ENCODE peak calls at places on chromosomes 2 and 18, in seven cellular contexts. X is GM12878, U is A549, O is AG04450, Y is sigmoid colon, R is dorsolateral prefrontal cortex, G is stomach. J is an unnamed sample.

GRCh38 chr18:77439888-77440287 is 190.2 kb downstream of the GALR1 start:
- DNase-seq in X (no peak), G (no peak), U (no peak), Y (no peak), O (no peak), R (no peak), J (no peak)

GRCh38 chr2:175742367-175742766 is 259.7 kb downstream of the LNPK start:
- DNase-seq in U (no peak), Y (no peak), G (no peak), O (no peak), X (no peak), R (no peak), J (no peak)

GRCh38 chr2:69026026-69026425 is 13.0 kb downstream of the ANTXR1 start:
- DNase-seq in O (no peak), X (peak), R (no peak), U (no peak), Y (no peak), G (peak), J (peak)

GRCh38 chr2:209845666-209846065 is 74.0 kb downstream of the UNC80 start:
- DNase-seq in R (no peak), X (no peak), Y (no peak), U (no peak), O (no peak), G (no peak), J (no peak)

GRCh38 chr2:10465915-10466314 is 17.8 kb upstream of the ODC1 start:
- DNase-seq in U (no peak), X (no peak), G (no peak), R (no peak), Y (peak), O (no peak), J (no peak)

GRCh38 chr2:207901847-207902246 is 123.5 kb downstream of the PLEKHM3 start:
- DNase-seq in Y (no peak), G (no peak), R (peak), X (no peak), O (no peak), U (no peak), J (no peak)

GRCh38 chr2:217711236-217711635 is 291.6 kb downstream of the TNS1 start:
- DNase-seq in Y (no peak), G (no peak), X (no peak), U (no peak), O (peak), R (no peak), J (no peak)

GRCh38 chr18:34055227-34055626 is 169.5 kb downstream of the NOL4 start:
- DNase-seq in U (no peak), R (no peak), Y (no peak), X (no peak), G (no peak), O (no peak), J (no peak)

GRCh38 chr2:110716959-110717645 is 15.3 kb upstream of the ACOXL start:
- DNase-seq in G (no peak), Y (no peak), U (no peak), O (no peak), R (no peak), X (no peak), J (no peak)

GRCh38 chr2:46416739-46417403 is 62.5 kb upstream of the TMEM247 start:
- DNase-seq in Y (no peak), O (no peak), R (no peak), X (no peak), G (no peak), U (no peak), J (no peak)

GRCh38 chr2:159661286-159661685 is 44.9 kb upstream of the BAZ2B start:
- DNase-seq in X (no peak), Y (no peak), R (no peak), G (no peak), U (no peak), O (no peak), J (no peak)

GRCh38 chr2:85151026-85151425 is 17.8 kb downstream of the TCF7L1 start:
- DNase-seq in X (no peak), R (no peak), O (no peak), Y (no peak), U (no peak), G (no peak), J (no peak)

GRCh38 chr2:60560734-60561649 is 7.5 kb upstream of the BCL11A start:
- DNase-seq in U (no peak), R (no peak), Y (no peak), G (no peak), X (no peak), O (no peak), J (no peak)

GRCh38 chr18:24786027-24786426 is 325.6 kb downstream of the HRH4 start:
- DNase-seq in G (no peak), O (no peak), R (no peak), U (no peak), X (no peak), Y (no peak), J (no peak)

GRCh38 chr18:3604626-3605408 is 154.8 kb downstream of the TGIF1 start:
- DNase-seq in X (peak), R (no peak), Y (peak), U (no peak), O (peak), G (no peak), J (no peak)

GRCh38 chr18:63138469-63139340 is 180.9 kb downstream of the BCL2 start:
- DNase-seq in R (no peak), Y (no peak), U (no peak), G (no peak), O (no peak), X (peak), J (no peak)

GRCh38 chr2:110853516-110853915 is 121.1 kb downstream of the ACOXL start:
- DNase-seq in X (no peak), O (no peak), U (peak), R (no peak), G (peak), Y (no peak), J (no peak)

GRCh38 chr2:64604929-64605550 is 48.7 kb downstream of the SERTAD2 start:
- DNase-seq in X (no peak), O (no peak), Y (no peak), G (peak), R (no peak), U (no peak), J (peak)

GRCh38 chr2:236577481-236578410 is 8.1 kb downstream of the ACKR3 start:
- DNase-seq in G (no peak), R (no peak), U (no peak), O (no peak), X (no peak), Y (peak), J (peak)

GRCh38 chr2:121650554-121650930 is 1.3 kb upstream of the CLASP1 start:
- DNase-seq in Y (no peak), O (no peak), U (no peak), G (no peak), R (no peak), X (no peak), J (no peak)

GRCh38 chr2:5433855-5434254 is 258.3 kb upstream of the SOX11 start:
- DNase-seq in G (no peak), U (no peak), X (no peak), Y (no peak), O (no peak), R (no peak), J (no peak)

GRCh38 chr2:71331581-71332412 is at the start of gene ZNF638:
- DNase-seq in R (peak), G (peak), X (peak), Y (peak), U (peak), O (peak), J (peak)

GRCh38 chr18:57859314-57859713 is 56.2 kb upstream of the ATP8B1 start:
- DNase-seq in G (no peak), U (peak), R (no peak), O (no peak), Y (no peak), X (no peak), J (no peak)

GRCh38 chr2:103773884-103774283 is 1012.1 kb downstream of the TMEM182 start:
- DNase-seq in U (no peak), Y (no peak), G (no peak), X (no peak), R (no peak), O (no peak), J (no peak)

GRCh38 chr18:79600141-79600540 is 79.5 kb upstream of the CTDP1 start:
- DNase-seq in Y (peak), X (no peak), R (no peak), O (no peak), U (no peak), G (no peak), J (no peak)

GRCh38 chr2:44959855-44960254 is 18.4 kb downstream of the SIX3 start:
- DNase-seq in X (no peak), Y (no peak), U (no peak), G (no peak), R (no peak), O (no peak), J (no peak)

GRCh38 chr2:141464995-141465394 is 665.8 kb downstream of the LRP1B start:
- DNase-seq in G (no peak), R (no peak), U (no peak), X (no peak), Y (no peak), O (no peak), J (no peak)

GRCh38 chr2:239165206-239165831 is 235.5 kb downstream of the HDAC4 start:
- DNase-seq in R (peak), Y (peak), O (no peak), U (no peak), X (no peak), G (no peak), J (no peak)

GRCh38 chr2:120360307-120360855 is 14.4 kb downstream of the INHBB start:
- DNase-seq in U (no peak), R (no peak), O (no peak), X (no peak), G (no peak), Y (no peak), J (no peak)

GRCh38 chr2:20667151-20667530 is 197 bp downstream of the GDF7 start:
- DNase-seq in G (no peak), R (no peak), X (no peak), Y (no peak), U (no peak), O (no peak), J (no peak)

GRCh38 chr2:197972017-197972416 is 167.6 kb downstream of the PLCL1 start:
- DNase-seq in G (peak), U (no peak), O (peak), R (no peak), X (no peak), Y (peak), J (no peak)

GRCh38 chr18:30683836-30684235 is 358.7 kb downstream of the DSC3 start:
- DNase-seq in Y (no peak), U (no peak), G (no peak), X (no peak), O (no peak), R (no peak), J (no peak)

GRCh38 chr2:169716938-169717690 is 16.5 kb upstream of the KLHL23 start:
- DNase-seq in O (no peak), X (no peak), R (no peak), Y (peak), U (no peak), G (no peak), J (no peak)

GRCh38 chr2:30693821-30694281 is 113.4 kb downstream of the CAPN13 start:
- DNase-seq in G (no peak), U (no peak), X (no peak), R (no peak), Y (peak), O (no peak), J (peak)

GRCh38 chr2:196403471-196403870 is 232.1 kb upstream of the STK17B start:
- DNase-seq in X (no peak), U (no peak), G (no peak), R (no peak), Y (no peak), O (peak), J (no peak)

GRCh38 chr18:63089041-63089440 is 230.5 kb downstream of the BCL2 start:
- DNase-seq in Y (no peak), O (no peak), R (no peak), U (no peak), X (no peak), G (no peak), J (no peak)

GRCh38 chr2:132651115-132652099 is 18.6 kb downstream of the LYPD1 start:
- DNase-seq in R (no peak), G (no peak), O (no peak), X (no peak), U (peak), Y (no peak), J (no peak)

GRCh38 chr18:44579745-44580144 is 100.9 kb upstream of the SETBP1 start:
- DNase-seq in X (no peak), Y (no peak), U (no peak), O (no peak), R (no peak), G (no peak), J (no peak)
- H3K27ac ChIP-seq in X (no peak), Y (no peak), U (no peak), O (no peak), R (no peak), G (no peak), J (no peak)

GRCh38 chr2:79159653-79160052 is at the start of gene REG3A:
- DNase-seq in O (no peak), U (no peak), R (no peak), Y (no peak), G (no peak), X (no peak), J (no peak)
- H3K4me3 ChIP-seq in O (no peak), U (no peak), R (no peak), Y (no peak), G (no peak), X (no peak), J (no peak)

GRCh38 chr2:200650195-200650594 is 64.4 kb downstream of the AOX1 start:
- DNase-seq in G (no peak), X (no peak), O (no peak), Y (no peak), U (no peak), R (no peak), J (no peak)

GRCh38 chr2:200654823-200655222 is 69.0 kb downstream of the AOX1 start:
- DNase-seq in G (no peak), Y (no peak), R (no peak), U (no peak), O (no peak), X (no peak), J (no peak)

GRCh38 chr2:200655918-200656580 is 70.2 kb downstream of the AOX1 start:
- DNase-seq in G (no peak), O (no peak), R (no peak), U (no peak), X (no peak), Y (no peak), J (no peak)

GRCh38 chr2:200652158-200652557 is 66.3 kb downstream of the AOX1 start:
- DNase-seq in Y (no peak), X (no peak), O (no peak), G (no peak), R (no peak), U (no peak), J (no peak)

DNA sequence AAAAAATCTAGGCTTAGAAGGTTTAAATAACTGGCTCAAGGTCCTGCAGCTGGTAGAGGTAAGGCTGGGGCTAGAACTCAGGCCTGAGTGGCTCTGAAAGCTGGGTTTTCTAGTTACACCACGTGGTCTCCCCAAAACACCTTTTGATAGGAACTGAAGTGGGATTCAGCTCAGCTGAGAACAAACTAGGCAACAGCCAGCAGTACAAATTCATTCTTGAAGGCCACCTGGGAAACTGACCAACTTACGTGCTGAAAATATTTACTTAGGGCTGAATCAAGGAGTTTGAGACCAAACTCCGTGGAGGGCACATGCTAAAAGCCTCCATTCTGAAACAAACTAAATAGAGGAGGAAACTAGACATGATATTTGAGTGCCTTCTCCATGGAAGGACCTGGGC is 67.2 kb downstream of the AOX1 start:
- DNase-seq in U (no peak), O (no peak), R (no peak), Y (no peak), X (no peak), G (no peak), J (peak)
- H3K27ac ChIP-seq in U (no peak), O (no peak), R (no peak), Y (no peak), X (no peak), G (no peak), J (peak)

DNA sequence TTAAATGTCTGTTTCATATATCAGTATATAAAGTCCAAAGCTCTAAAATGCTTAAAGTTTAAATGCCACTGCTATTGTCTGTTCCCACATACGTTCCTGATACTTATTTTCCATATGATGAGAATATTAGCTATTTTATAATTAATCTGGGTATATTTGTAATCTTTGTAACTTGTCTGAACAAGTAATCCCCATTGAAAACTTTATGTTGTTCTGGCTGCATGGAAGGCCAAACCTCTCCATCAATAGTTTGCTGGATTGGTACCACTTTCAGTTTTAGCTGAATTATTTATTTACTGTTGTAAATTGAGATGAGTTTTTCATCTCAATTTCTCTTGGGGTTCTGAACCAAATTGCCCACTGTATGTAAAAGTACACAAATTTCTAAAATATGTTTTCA is 1.5 kb downstream of the MBD5 start:
- DNase-seq in X (no peak), O (no peak), G (no peak), Y (no peak), R (no peak), U (no peak), J (no peak)
- H3K4me3 ChIP-seq in X (peak), O (peak), G (peak), Y (peak), R (peak), U (peak), J (peak)

GRCh38 chr2:96320326-96321229 is 4.5 kb upstream of the ITPRIPL1 start:
- DNase-seq in O (no peak), Y (no peak), U (no peak), X (no peak), R (no peak), G (no peak), J (no peak)
- H3K27ac ChIP-seq in O (peak), Y (peak), U (peak), X (peak), R (no peak), G (no peak), J (no peak)